ENCODE peak calls at places on chromosomes 1 and 21, in four cellular contexts. X is K562, S is H1, E is HCT116. J is an unnamed sample. For H3K36me3, the result is how much of the 10 kb centered on the place peaks cover.

GRCh38 chr1:75233302-75233929 is 99.2 kb downstream of the LHX8 start:
- DNase-seq in S (no peak), E (peak), X (peak), J (peak)

GRCh38 chr1:47871799-47872353 is 125.3 kb downstream of the TRABD2B start:
- DNase-seq in X (no peak), E (peak), S (no peak), J (no peak)

GRCh38 chr1:71979947-71980346 is 302.4 kb downstream of the NEGR1 start:
- DNase-seq in E (no peak), S (no peak), X (no peak), J (no peak)

GRCh38 chr1:193919827-193920226 is 733.4 kb upstream of the B3GALT2 start:
- DNase-seq in S (no peak), X (no peak), E (no peak), J (no peak)

GRCh38 chr1:209443975-209444651 is 139.4 kb upstream of the CAMK1G start:
- DNase-seq in S (no peak), X (no peak), E (no peak), J (no peak)

GRCh38 chr1:11649624-11650330 is 4.5 kb downstream of the FBXO2 start:
- DNase-seq in S (no peak), E (no peak), X (peak), J (no peak)

GRCh38 chr21:25385912-25386474 is 221.3 kb downstream of the MRPL39 start:
- DNase-seq in S (no peak), E (peak), X (peak), J (peak)

GRCh38 chr1:84665703-84666317 is 24.5 kb downstream of the SSX2IP start:
- DNase-seq in E (no peak), X (no peak), S (no peak), J (no peak)

GRCh38 chr1:226429051-226429461 is 21.2 kb upstream of the PARP1 start:
- DNase-seq in X (no peak), E (no peak), S (no peak), J (no peak)

GRCh38 chr1:198948895-198949659 is 310.2 kb downstream of the PTPRC start:
- DNase-seq in X (no peak), E (no peak), S (no peak), J (no peak)

GRCh38 chr1:156489166-156489934 is 11.2 kb downstream of the MEF2D start:
- DNase-seq in X (peak), E (no peak), S (no peak), J (no peak)

GRCh38 chr1:30615076-30615795 is 108.1 kb downstream of the MATN1 start:
- DNase-seq in E (no peak), X (no peak), S (no peak), J (no peak)

GRCh38 chr1:196669693-196670092 is 17.9 kb downstream of the CFH start:
- DNase-seq in E (no peak), S (no peak), X (no peak), J (no peak)

GRCh38 chr1:225866061-225866844 is 15.9 kb downstream of the TMEM63A start:
- DNase-seq in X (no peak), E (no peak), S (no peak), J (no peak)

GRCh38 chr1:117147856-117148588 is 26.5 kb upstream of the TRIM45 start:
- DNase-seq in E (no peak), X (no peak), S (no peak), J (no peak)

GRCh38 chr21:15240846-15241245 is 176.0 kb upstream of the NRIP1 start:
- DNase-seq in X (no peak), E (no peak), S (no peak), J (no peak)

GRCh38 chr1:109532365-109533136 is 7.1 kb upstream of the GPR61 start:
- DNase-seq in E (peak), S (no peak), X (peak), J (peak)

GRCh38 chr1:39829791-39830533 is 41.3 kb upstream of the BMP8B start:
- DNase-seq in S (no peak), E (no peak), X (peak), J (no peak)

GRCh38 chr1:116586741-116587143 is 15.9 kb upstream of the CD58 start:
- DNase-seq in X (no peak), S (no peak), E (no peak), J (no peak)

GRCh38 chr1:101236546-101237228 is at the start of gene S1PR1:
- DNase-seq in S (peak), X (no peak), E (no peak), J (no peak)

GRCh38 chr1:111281411-111281810 is 9.2 kb upstream of the CHIA start:
- DNase-seq in E (no peak), X (no peak), S (no peak), J (no peak)

GRCh38 chr1:24015226-24016210 is 35.4 kb upstream of the SRSF10 start:
- DNase-seq in X (peak), E (no peak), S (no peak), J (no peak)

GRCh38 chr1:16172964-16173446 is 17.1 kb upstream of the EPHA2 start:
- DNase-seq in X (peak), S (no peak), E (peak), J (no peak)

GRCh38 chr1:118861216-118861615 is 126.9 kb downstream of the TBX15 start:
- DNase-seq in X (no peak), S (no peak), E (no peak), J (no peak)

GRCh38 chr1:10692401-10693021 is 103.9 kb downstream of the CASZ1 start:
- DNase-seq in X (peak), S (no peak), E (peak), J (no peak)

GRCh38 chr1:21268281-21269239 is 21.7 kb downstream of the ECE1 start:
- DNase-seq in E (no peak), S (no peak), X (no peak), J (no peak)

GRCh38 chr1:21271550-21271949 is 18.7 kb downstream of the ECE1 start:
- DNase-seq in S (no peak), E (no peak), X (no peak), J (no peak)

GRCh38 chr1:21269461-21270085 is 20.7 kb downstream of the ECE1 start:
- DNase-seq in X (peak), S (no peak), E (no peak), J (no peak)

GRCh38 chr1:21272540-21272939 is 17.7 kb downstream of the ECE1 start:
- DNase-seq in S (no peak), X (no peak), E (no peak), J (no peak)

GRCh38 chr1:21270086-21270689 is 20.1 kb downstream of the ECE1 start:
- DNase-seq in S (peak), X (peak), E (peak), J (peak)
- H3K36me3 ChIP-seq in S (under half), X (under half), E (under half), J (half or more)

GRCh38 chr21:44006017-44006624 is 6.0 kb upstream of the TRAPPC10 start:
- DNase-seq in E (no peak), X (no peak), S (no peak), J (no peak)
- TF ChIP-seq ZNF274 in E (no peak), X (no peak), S (no peak), J (no peak)

GRCh38 chr1:21847223-21848205 is 35.4 kb downstream of the LDLRAD2 start:
- DNase-seq in E (no peak), X (no peak), S (no peak), J (no peak)
- H3K36me3 ChIP-seq in E (under half), X (half or more), S (under half), J (half or more)

DNA sequence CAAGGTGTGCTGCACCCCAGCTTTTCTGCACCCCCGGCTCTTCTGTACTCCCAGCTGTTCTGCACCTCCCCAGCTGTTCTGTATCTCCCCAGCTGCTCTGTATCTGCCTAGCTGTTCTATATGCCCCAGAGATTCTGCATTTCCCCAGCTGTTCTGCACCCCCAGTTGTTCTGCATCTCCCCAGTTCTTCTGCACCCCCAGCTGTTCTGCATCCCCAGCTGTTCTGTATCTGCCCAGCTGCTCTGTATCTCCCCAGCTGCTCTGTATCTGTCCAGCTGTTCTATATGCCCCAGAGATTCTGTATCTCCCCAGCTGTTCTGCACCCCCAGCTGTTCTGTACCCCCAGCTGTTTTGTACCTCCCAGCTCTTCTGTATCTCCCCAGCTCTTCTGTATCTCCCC is 41.1 kb downstream of the UMODL1 start:
- DNase-seq in S (no peak), X (no peak), E (no peak), J (no peak)
- TF ChIP-seq ZNF274 in S (no peak), X (no peak), E (no peak), J (no peak)

DNA sequence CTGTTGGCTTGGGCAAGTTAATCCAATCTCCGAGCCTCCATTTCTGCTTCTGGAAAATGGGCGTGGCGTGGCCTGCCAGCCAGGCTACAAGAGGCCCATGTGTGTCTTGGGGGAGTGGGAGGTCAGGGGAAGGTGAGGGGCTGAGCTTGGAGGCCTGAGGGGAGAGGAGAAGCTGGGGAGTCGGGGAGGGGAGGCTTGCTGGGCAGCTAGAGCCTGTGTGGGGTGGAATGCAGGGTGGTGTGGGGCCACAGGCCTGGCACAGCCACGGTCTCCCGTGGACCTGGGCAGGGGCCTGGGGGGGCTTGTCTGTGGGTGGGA is 14.6 kb downstream of the SLC66A1 start:
- DNase-seq in E (no peak), X (no peak), S (no peak), J (no peak)
- H3K36me3 ChIP-seq in E (under half), X (half or more), S (under half), J (half or more)

GRCh38 chr1:160665330-160666078 is 18.7 kb upstream of the SLAMF1 start:
- DNase-seq in E (no peak), S (no peak), X (peak), J (no peak)
- TF ChIP-seq ZNF274 in E (no peak), S (no peak), X (no peak), J (no peak)

DNA sequence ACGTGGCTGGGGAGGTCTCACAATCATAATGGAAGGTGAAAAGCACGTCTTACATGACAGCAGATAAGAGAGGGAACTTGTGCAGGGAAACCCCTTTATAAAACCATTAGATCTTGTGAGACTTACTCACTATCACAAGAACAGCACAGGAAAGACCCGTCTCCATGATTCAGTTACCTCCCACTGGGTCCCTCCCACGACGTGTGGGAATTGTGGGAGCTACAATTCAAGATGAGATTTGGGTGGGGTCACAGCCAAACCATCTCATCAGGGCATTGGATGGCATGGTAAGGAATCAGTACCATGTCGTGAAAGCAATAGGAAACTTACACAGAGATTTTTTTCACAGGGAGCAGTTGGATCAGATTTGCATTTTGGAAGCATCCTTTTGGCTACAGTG is 63.1 kb downstream of the MTR start:
- DNase-seq in S (no peak), X (no peak), E (no peak), J (no peak)
- H3K36me3 ChIP-seq in S (under half), X (half or more), E (under half), J (half or more)

GRCh38 chr1:97816927-97817326 is 103.9 kb downstream of the DPYD start:
- DNase-seq in E (no peak), X (no peak), S (no peak), J (no peak)
- TF ChIP-seq ZNF274 in E (no peak), X (no peak), S (no peak), J (no peak)

GRCh38 chr1:46581685-46582455 is 22.2 kb downstream of the MKNK1 start:
- DNase-seq in E (no peak), X (no peak), S (no peak), J (no peak)

GRCh38 chr1:46589529-46589928 is 14.5 kb downstream of the MKNK1 start:
- DNase-seq in E (no peak), X (no peak), S (no peak), J (no peak)

GRCh38 chr1:46587072-46587471 is 17.0 kb downstream of the MKNK1 start:
- DNase-seq in X (no peak), S (no peak), E (no peak), J (no peak)

GRCh38 chr1:46582972-46583371 is 21.1 kb downstream of the MKNK1 start:
- DNase-seq in E (no peak), S (no peak), X (no peak), J (no peak)

DNA sequence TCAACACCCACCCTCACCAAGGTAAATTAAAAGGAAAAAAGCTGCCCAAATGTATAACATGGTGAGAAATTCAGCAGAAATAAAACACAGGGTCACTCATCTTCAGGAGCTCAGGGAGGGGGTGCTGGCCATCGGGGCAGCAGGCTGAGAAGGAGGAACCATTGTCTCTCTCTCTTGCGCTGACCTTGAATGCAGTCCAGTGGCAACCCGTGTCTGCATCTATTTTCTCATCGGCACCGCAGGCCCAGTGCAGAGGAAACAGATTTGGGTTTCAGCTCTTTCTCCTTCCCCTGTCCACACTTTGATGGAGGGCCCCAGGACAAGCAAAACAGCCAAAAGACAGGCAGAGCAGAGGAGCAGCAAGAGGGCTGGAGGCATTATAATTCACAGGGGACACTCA is 18.8 kb downstream of the MKNK1 start:
- DNase-seq in S (no peak), E (no peak), X (no peak), J (no peak)
- H3K36me3 ChIP-seq in S (under half), E (under half), X (half or more), J (half or more)

DNA sequence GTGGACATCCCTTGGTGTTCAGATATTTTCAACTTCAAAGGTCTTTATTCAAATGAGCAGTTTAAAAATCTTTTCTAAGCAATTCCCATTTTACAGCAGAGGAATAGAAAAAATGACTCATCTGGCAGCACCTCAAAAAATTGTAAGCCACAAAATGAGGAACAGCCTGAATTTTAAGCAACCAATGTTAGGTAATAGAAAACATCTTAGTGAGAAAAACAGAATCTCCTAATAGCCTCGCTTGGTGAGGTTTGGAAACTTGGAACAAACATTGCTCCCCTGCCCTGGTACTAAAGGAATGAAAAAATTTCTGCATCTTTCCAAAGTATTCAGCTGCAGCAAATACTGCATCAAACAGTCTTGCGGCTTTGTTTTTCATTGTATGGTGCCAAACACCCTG is 264.4 kb downstream of the NTNG1 start:
- DNase-seq in X (no peak), S (no peak), E (no peak), J (no peak)
- TF ChIP-seq ZNF274 in X (no peak), S (no peak), E (no peak), J (no peak)

J was measured in NT2/D1.